ENCODE peak calls at places on chromosome 4, in seven cellular contexts. O is colonic mucosa, I is BJ, D is uterus, V is A549, G is coronary artery, H is fibroblast of the aortic adventitia. N is an unnamed sample.

GRCh38 chr4:1579834-1580686 is 104.1 kb downstream of the FAM53A start:
- DNase-seq in G (peak; percentile 93), O (peak; percentile 88), H (peak; percentile 89), V (peak; percentile 61), I (peak; percentile 37), D (no peak), N (no peak)

GRCh38 chr4:32396504-32396903 is 1676.3 kb downstream of the PCDH7 start:
- DNase-seq in O (no peak), H (no peak), I (no peak), V (no peak), D (no peak), G (no peak), N (no peak)

GRCh38 chr4:153676984-153677383 is 7.1 kb upstream of the TLR2 start:
- DNase-seq in G (no peak), I (peak; percentile 23), H (peak; percentile 92), D (no peak), V (no peak), O (no peak), N (no peak)

GRCh38 chr4:41887821-41888699 is 47.2 kb upstream of the TMEM33 start:
- DNase-seq in I (peak; percentile 1), O (peak; percentile 35), V (no peak), H (peak; percentile 77), G (no peak), D (no peak), N (no peak)

GRCh38 chr4:92381640-92382039 is 77.9 kb downstream of the GRID2 start:
- DNase-seq in H (peak; percentile 16), D (no peak), I (no peak), O (no peak), V (no peak), G (no peak), N (no peak)

GRCh38 chr4:106502106-106502699 is 133.6 kb upstream of the GIMD1 start:
- DNase-seq in I (no peak), H (peak; percentile 72), G (no peak), V (peak; percentile 18), D (no peak), O (peak; percentile 35), N (no peak)

GRCh38 chr4:52824603-52825310 is 37.4 kb upstream of the RASL11B start:
- DNase-seq in I (peak; percentile 46), V (no peak), O (no peak), D (no peak), H (peak; percentile 57), G (no peak), N (no peak)

GRCh38 chr4:121823505-121824170 is at the start of gene CCNA2:
- DNase-seq in V (peak; percentile 82), D (peak; percentile 98), I (peak; percentile 69), G (peak; percentile 96), O (peak; percentile 98), H (peak; percentile 96), N (peak; percentile 94)

GRCh38 chr4:56261027-56261426 is 126.3 kb downstream of the AASDH start:
- DNase-seq in D (no peak), G (no peak), H (no peak), V (no peak), O (no peak), I (no peak), N (no peak)

GRCh38 chr4:88108747-88109122 is 49.7 kb downstream of the ABCG2 start:
- DNase-seq in O (no peak), G (no peak), D (no peak), V (no peak), H (no peak), I (no peak), N (no peak)

GRCh38 chr4:155603360-155603891 is 63.2 kb upstream of the GUCY1A1 start:
- DNase-seq in H (no peak), V (no peak), D (no peak), O (no peak), G (no peak), I (no peak), N (no peak)

GRCh38 chr4:111283066-111283677 is 660.3 kb upstream of the PITX2 start:
- DNase-seq in V (peak; percentile 7), H (peak; percentile 70), O (peak; percentile 74), D (no peak), I (no peak), G (no peak), N (no peak)

GRCh38 chr4:29046716-29047115 is 1673.5 kb upstream of the PCDH7 start:
- DNase-seq in G (no peak), H (peak; percentile 60), I (no peak), D (no peak), V (no peak), O (no peak), N (no peak)

GRCh38 chr4:38753021-38753806 is 29.6 kb downstream of the TLR10 start:
- DNase-seq in G (peak; percentile 92), H (peak; percentile 99), I (peak; percentile 99), O (peak; percentile 58), D (peak; percentile 93), V (no peak), N (no peak)

GRCh38 chr4:25862411-25863346 is at the start of gene SEL1L3:
- DNase-seq in G (no peak), V (peak; percentile 14), O (peak; percentile 61), I (no peak), D (no peak), H (no peak), N (peak; percentile 41)

GRCh38 chr4:173091362-173091761 is 77.2 kb upstream of the GALNT7 start:
- DNase-seq in G (no peak), H (no peak), D (no peak), O (no peak), V (no peak), I (no peak), N (no peak)

GRCh38 chr4:140372607-140373327 is 679 bp upstream of the SCOC start:
- DNase-seq in H (peak; percentile 32), I (no peak), G (no peak), V (peak; percentile 40), O (no peak), D (no peak), N (peak; percentile 4)

GRCh38 chr4:147318581-147318980 is 162.3 kb upstream of the EDNRA start:
- DNase-seq in D (no peak), I (no peak), G (no peak), H (peak; percentile 72), V (no peak), O (no peak), N (no peak)

GRCh38 chr4:28388471-28388870 is 1527.8 kb downstream of the STIM2 start:
- DNase-seq in G (no peak), O (no peak), I (no peak), D (no peak), V (no peak), H (no peak), N (no peak)

GRCh38 chr4:128068927-128069326 is 7.8 kb downstream of the LARP1B start:
- DNase-seq in D (no peak), O (no peak), I (no peak), V (peak; percentile 13), G (no peak), H (peak; percentile 25), N (no peak)

GRCh38 chr4:83890231-83890630 is 354.3 kb downstream of the GPAT3 start:
- DNase-seq in O (no peak), H (peak; percentile 37), I (no peak), V (no peak), D (no peak), G (no peak), N (no peak)

DNA sequence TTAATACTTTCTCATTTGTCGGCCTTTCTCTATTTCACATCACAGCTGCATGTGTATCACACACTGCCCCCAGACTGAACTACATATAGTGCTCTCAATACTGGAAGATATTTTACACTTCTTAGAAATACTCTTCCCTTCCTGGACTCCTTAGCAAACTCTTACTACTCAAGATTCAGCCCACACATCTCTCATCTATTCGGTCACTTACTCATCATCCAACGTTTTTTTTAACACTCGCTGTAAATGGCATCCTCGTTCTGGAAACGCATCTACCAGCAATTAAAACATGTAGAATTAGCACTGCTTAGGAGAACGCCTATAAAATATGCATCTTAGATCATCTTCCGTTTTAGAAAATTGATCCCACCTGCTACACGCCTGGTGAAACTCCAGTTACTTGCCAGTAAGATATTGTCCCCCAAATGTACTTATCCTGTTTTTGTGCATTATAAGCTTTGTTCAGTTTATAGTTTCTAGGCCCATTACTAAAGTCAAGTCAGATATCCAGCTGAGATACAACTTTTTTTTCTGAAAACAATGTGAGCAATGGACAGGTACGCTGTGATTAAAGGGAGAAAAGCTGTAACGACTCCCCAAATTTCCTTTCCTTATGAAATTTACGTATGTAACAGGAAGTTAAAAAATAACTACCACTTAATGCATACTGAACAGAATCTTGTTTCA is 1.0 kb downstream of the LRP2BP start:
- DNase-seq in V (no peak), H (no peak), G (no peak), O (no peak), D (no peak), I (no peak), N (no peak)
- H3K4me3 ChIP-seq in V (peak overlapping the region; percentile 49), H (peak overlapping the region; percentile 76), G (peak overlapping the region; percentile 94), O (peak overlapping the region; percentile 61), D (peak overlapping the region; percentile 82), I (peak overlapping the region; percentile 84), N (peak overlapping the region; percentile 85)

GRCh38 chr4:124178449-124179021 is 534.0 kb downstream of the ANKRD50 start:
- DNase-seq in H (peak; percentile 81), I (no peak), V (no peak), G (peak; percentile 68), O (no peak), D (no peak), N (no peak)

GRCh38 chr4:124181045-124181444 is 531.5 kb downstream of the ANKRD50 start:
- DNase-seq in I (no peak), G (no peak), V (no peak), D (no peak), H (peak; percentile 29), O (no peak), N (no peak)

GRCh38 chr4:124183231-124183630 is 529.3 kb downstream of the ANKRD50 start:
- DNase-seq in O (no peak), V (no peak), H (no peak), G (no peak), D (no peak), I (no peak), N (no peak)

GRCh38 chr4:124177647-124178425 is 534.7 kb downstream of the ANKRD50 start:
- DNase-seq in D (no peak), I (no peak), H (peak; percentile 84), O (no peak), G (no peak), V (peak; percentile 12), N (no peak)

GRCh38 chr4:124179521-124180186 is 532.9 kb downstream of the ANKRD50 start:
- DNase-seq in H (peak; percentile 25), V (no peak), I (no peak), D (no peak), G (no peak), O (no peak), N (no peak)
- H3K4me3 ChIP-seq in H (no peak overlapping the region), V (no peak overlapping the region), I (no peak overlapping the region), D (no peak overlapping the region), G (no peak overlapping the region), O (no peak overlapping the region), N (no peak overlapping the region)

GRCh38 chr4:189202869-189203271 is 737.8 kb upstream of the FRG1 start:
- DNase-seq in G (no peak), V (no peak), O (no peak), H (no peak), D (no peak), I (no peak), N (no peak)
- H3K4me3 ChIP-seq in G (peak overlapping the region; percentile 48), V (no peak overlapping the region), O (no peak overlapping the region), H (no peak overlapping the region), D (no peak overlapping the region), I (no peak overlapping the region), N (no peak overlapping the region)

DNA sequence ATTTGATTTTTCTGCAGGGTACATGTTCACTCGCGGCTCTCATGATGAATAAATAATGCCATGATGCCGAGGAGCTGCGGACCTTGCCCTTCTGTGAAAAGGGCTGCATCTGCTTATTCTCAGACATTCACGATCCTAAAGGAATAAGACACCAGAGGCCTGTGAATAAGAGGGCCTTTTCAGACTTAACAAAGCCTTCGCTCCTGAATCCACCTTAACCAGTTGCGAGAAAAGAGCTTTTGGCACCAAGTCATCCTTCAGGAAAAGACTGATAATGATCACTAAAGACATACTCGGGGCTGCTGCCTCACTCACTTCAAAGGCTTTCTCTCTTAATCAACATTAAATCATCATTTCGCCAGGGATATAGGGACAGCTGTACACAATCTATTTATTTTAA is 147.5 kb downstream of the FBXO8 start:
- DNase-seq in D (peak; percentile 27), H (peak; percentile 64), G (no peak), V (no peak), I (no peak), O (no peak), N (no peak)
- H3K4me3 ChIP-seq in D (peak overlapping the region; percentile 31), H (peak overlapping the region; percentile 55), G (peak overlapping the region; percentile 63), V (no peak overlapping the region), I (no peak overlapping the region), O (no peak overlapping the region), N (no peak overlapping the region)